ENCODE peak calls at places on chromosomes 7 and 10, in eight cellular contexts. H, W, N, I, M, S, Q and C are unnamed samples.

GRCh38 chr7:93232673-93233018 is 480 bp downstream of the VPS50 start:
- DNase-seq in H (no peak), W (no peak), N (peak), I (no peak), M (no peak), S (no peak), Q (no peak), C (no peak)

GRCh38 chr10:44016589-44017482 is 368.1 kb downstream of the CXCL12 start:
- DNase-seq in H (no peak), W (no peak), N (peak), I (no peak), M (no peak), S (no peak), Q (no peak), C (no peak)

GRCh38 chr10:33901166-33901565 is 566.7 kb upstream of the NRP1 start:
- DNase-seq in H (peak), W (no peak), N (peak), I (no peak), M (no peak), S (no peak), Q (no peak), C (no peak)

GRCh38 chr7:101232141-101232821 is 5.3 kb downstream of the CLDN15 start:
- DNase-seq in H (no peak), W (no peak), N (no peak), I (no peak), M (peak), S (no peak), Q (no peak), C (peak)

GRCh38 chr10:843703-844102 is 87.8 kb downstream of the LARP4B start:
- DNase-seq in H (no peak), W (no peak), N (peak), I (no peak), M (no peak), S (no peak), Q (no peak), C (no peak)

GRCh38 chr10:33688506-33688905 is 354.0 kb upstream of the NRP1 start:
- DNase-seq in H (no peak), W (no peak), N (no peak), I (no peak), M (no peak), S (no peak), Q (no peak), C (no peak)

GRCh38 chr10:131511391-131511790 is 199.9 kb upstream of the TCERG1L start:
- DNase-seq in H (no peak), W (no peak), N (no peak), I (no peak), M (no peak), S (no peak), Q (no peak), C (no peak)

GRCh38 chr10:61943699-61944444 is 42.4 kb downstream of the ARID5B start:
- DNase-seq in H (no peak), W (no peak), N (peak), I (no peak), M (no peak), S (no peak), Q (peak), C (no peak)

GRCh38 chr10:112471878-112472487 is 25.0 kb downstream of the VTI1A start:
- DNase-seq in H (no peak), W (no peak), N (peak), I (peak), M (no peak), S (no peak), Q (no peak), C (no peak)

GRCh38 chr10:93206652-93207051 is 133.0 kb downstream of the CYP26A1 start:
- DNase-seq in H (no peak), W (no peak), N (no peak), I (no peak), M (peak), S (no peak), Q (no peak), C (peak)

GRCh38 chr10:132406181-132406580 is 9.2 kb downstream of the PWWP2B start:
- DNase-seq in H (no peak), W (no peak), N (no peak), I (no peak), M (no peak), S (no peak), Q (no peak), C (no peak)

GRCh38 chr7:73885975-73886798 is 25.2 kb downstream of the TMEM270 start:
- DNase-seq in H (peak), W (no peak), N (peak), I (no peak), M (no peak), S (no peak), Q (no peak), C (peak)

GRCh38 chr10:8181496-8182174 is 127.1 kb downstream of the GATA3 start:
- DNase-seq in H (no peak), W (no peak), N (no peak), I (no peak), M (no peak), S (no peak), Q (no peak), C (no peak)

GRCh38 chr10:132886211-132887099 is 55.9 kb downstream of the CFAP46 start:
- DNase-seq in H (no peak), W (no peak), N (peak), I (no peak), M (no peak), S (no peak), Q (no peak), C (no peak)

GRCh38 chr10:24965051-24965450 is 12.6 kb upstream of the PRTFDC1 start:
- DNase-seq in H (no peak), W (no peak), N (no peak), I (no peak), M (no peak), S (no peak), Q (no peak), C (no peak)

GRCh38 chr10:114384181-114384580 is 20.1 kb downstream of the AFAP1L2 start:
- DNase-seq in H (no peak), W (no peak), N (no peak), I (no peak), M (no peak), S (no peak), Q (no peak), C (no peak)

GRCh38 chr10:122588381-122588780 is 27.8 kb downstream of the DMBT1 start:
- DNase-seq in H (no peak), W (no peak), N (no peak), I (no peak), M (no peak), S (no peak), Q (no peak), C (no peak)

GRCh38 chr10:109892885-109893284 is 30.4 kb downstream of the XPNPEP1 start:
- DNase-seq in H (no peak), W (no peak), N (peak), I (no peak), M (no peak), S (no peak), Q (no peak), C (peak)